ENCODE peak calls at places on chromosomes 7 and 10, in eight cellular contexts. R, N, L, C, E, S, F and M are unnamed samples.

GRCh38 chr10:89565180-89565579 is 29.8 kb upstream of the SLC16A12 start:
- DNase-seq in R (no peak), N (no peak), L (no peak), C (no peak), E (no peak), S (no peak), F (no peak), M (no peak)

GRCh38 chr10:96632974-96633373 is 46.2 kb upstream of the TM9SF3 start:
- DNase-seq in R (no peak), N (no peak), L (no peak), C (no peak), E (no peak), S (no peak), F (no peak), M (no peak)

GRCh38 chr10:42866115-42866995 is 83.8 kb downstream of the BMS1 start:
- DNase-seq in R (peak; percentile 89), N (peak; percentile 67), L (peak; percentile 53), C (peak; percentile 80), E (peak; percentile 71), S (peak; percentile 30), F (peak; percentile 38), M (peak; percentile 50)

GRCh38 chr7:115812796-115813195 is 217.8 kb downstream of the TFEC start:
- DNase-seq in R (no peak), N (no peak), L (no peak), C (no peak), E (no peak), S (no peak), F (no peak), M (no peak)

GRCh38 chr7:77348371-77348813 is 67.8 kb downstream of the GSAP start:
- DNase-seq in R (peak; percentile 42), N (no peak), L (no peak), C (no peak), E (no peak), S (no peak), F (no peak), M (no peak)

GRCh38 chr10:11975795-11976194 is 66.8 kb downstream of the UPF2 start:
- DNase-seq in R (no peak), N (no peak), L (no peak), C (no peak), E (no peak), S (no peak), F (no peak), M (no peak)

GRCh38 chr10:89278034-89278535 is 23.8 kb upstream of the IFIT2 start:
- DNase-seq in R (peak; percentile 46), N (peak; percentile 86), L (no peak), C (no peak), E (no peak), S (peak; percentile 81), F (peak; percentile 77), M (no peak)

GRCh38 chr10:120186506-120186905 is 270.5 kb upstream of the PLPP4 start:
- DNase-seq in R (no peak), N (no peak), L (no peak), C (no peak), E (no peak), S (no peak), F (no peak), M (no peak)

GRCh38 chr7:27235387-27236052 is 7.1 kb upstream of the EVX1 start:
- DNase-seq in R (peak; percentile 53), N (peak; percentile 73), L (no peak), C (peak; percentile 32), E (no peak), S (peak; percentile 13), F (peak; percentile 45), M (no peak)

GRCh38 chr7:55308186-55308929 is 56.8 kb upstream of the LANCL2 start:
- DNase-seq in R (no peak), N (no peak), L (no peak), C (no peak), E (no peak), S (peak; percentile 30), F (no peak), M (no peak)

GRCh38 chr7:74579800-74580685 is 77.5 kb upstream of the GTF2I start:
- DNase-seq in R (no peak), N (peak; percentile 89), L (no peak), C (no peak), E (no peak), S (peak; percentile 94), F (peak; percentile 49), M (no peak)

GRCh38 chr7:29398011-29398410 is 165.6 kb upstream of the PRR15 start:
- DNase-seq in R (no peak), N (no peak), L (no peak), C (no peak), E (no peak), S (no peak), F (no peak), M (no peak)

GRCh38 chr10:83984256-83984640 is 155.1 kb upstream of the GHITM start:
- DNase-seq in R (no peak), N (no peak), L (no peak), C (no peak), E (no peak), S (no peak), F (no peak), M (no peak)

GRCh38 chr7:43877968-43878864 is 8.9 kb upstream of the MRPS24 start:
- DNase-seq in R (peak; percentile 29), N (no peak), L (no peak), C (no peak), E (no peak), S (no peak), F (no peak), M (no peak)

GRCh38 chr7:37893359-37893758 is 23.3 kb downstream of the SFRP4 start:
- DNase-seq in R (no peak), N (no peak), L (no peak), C (no peak), E (no peak), S (no peak), F (no peak), M (no peak)

GRCh38 chr7:158067931-158068482 is 519.6 kb downstream of the PTPRN2 start:
- DNase-seq in R (no peak), N (no peak), L (no peak), C (no peak), E (no peak), S (no peak), F (no peak), M (no peak)

GRCh38 chr10:104589871-104590270 is 51.2 kb upstream of the SORCS3 start:
- DNase-seq in R (no peak), N (peak; percentile 16), L (no peak), C (no peak), E (no peak), S (no peak), F (no peak), M (no peak)

GRCh38 chr10:122126763-122127659 is 138.0 kb downstream of the TACC2 start:
- DNase-seq in R (no peak), N (peak; percentile 80), L (no peak), C (no peak), E (no peak), S (peak; percentile 30), F (peak; percentile 52), M (no peak)

GRCh38 chr7:106117767-106118544 is 5.8 kb upstream of the SYPL1 start:
- DNase-seq in R (no peak), N (no peak), L (no peak), C (no peak), E (no peak), S (no peak), F (no peak), M (no peak)

DNA sequence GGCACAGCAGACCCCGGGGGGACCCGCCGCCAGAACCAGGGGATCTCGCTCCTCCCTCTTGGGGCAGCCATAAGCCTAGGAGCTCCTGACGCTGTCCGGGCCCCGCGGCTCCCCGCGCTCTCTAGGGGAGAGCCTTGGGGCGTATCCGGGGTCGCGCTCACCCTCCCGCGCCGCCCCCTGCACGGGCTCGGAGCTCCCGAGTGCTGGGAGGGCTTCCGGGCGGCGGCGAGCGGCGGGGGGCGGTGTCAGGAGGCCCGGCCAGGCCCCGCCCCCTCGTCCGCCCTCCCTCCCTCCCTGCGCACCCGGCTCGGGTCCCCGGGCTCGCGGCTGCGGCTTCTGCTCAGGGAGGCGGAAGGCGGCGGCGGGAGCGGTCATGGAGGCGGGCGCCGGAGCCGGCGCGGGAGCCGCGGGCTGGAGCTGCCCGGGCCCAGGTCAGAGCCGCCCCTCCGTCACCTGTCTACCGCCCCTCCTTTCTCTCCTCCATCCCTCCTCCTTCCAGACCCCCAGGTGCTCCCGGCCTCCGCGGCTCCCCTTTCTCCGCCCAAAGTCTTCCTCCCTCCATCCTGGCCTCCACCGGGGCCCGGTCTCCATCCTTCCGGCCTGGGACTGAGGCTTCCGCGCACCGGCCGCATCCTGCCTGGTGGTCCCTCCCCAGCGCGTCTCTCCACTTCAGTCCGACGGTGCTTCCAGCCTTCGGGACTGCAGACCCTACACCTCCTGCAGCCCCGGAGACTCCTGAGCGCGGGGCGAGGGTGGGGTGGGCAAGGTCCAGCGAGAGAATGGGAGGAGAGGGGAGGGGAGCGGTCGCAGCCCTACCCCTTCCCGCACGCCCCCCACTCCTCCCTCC is 424 bp upstream of the CCDC136 start:
- DNase-seq in R (peak; percentile 81), N (peak; percentile 41), L (peak; percentile 87), C (peak; percentile 94), E (peak; percentile 83), S (no peak), F (peak; percentile 69), M (peak; percentile 86)
- TF ChIP-seq POLR2A in R (peak; percentile 51), N (no peak), L (no peak), C (peak; percentile 82), E (no peak), S (no peak), F (no peak), M (no peak)

GRCh38 chr7:22445140-22445722 is 54.8 kb downstream of the STEAP1B start:
- DNase-seq in R (peak; percentile 88), N (no peak), L (no peak), C (no peak), E (no peak), S (no peak), F (peak; percentile 56), M (no peak)

GRCh38 chr7:22442187-22442886 is 57.7 kb downstream of the STEAP1B start:
- DNase-seq in R (no peak), N (no peak), L (no peak), C (no peak), E (no peak), S (peak; percentile 93), F (no peak), M (no peak)

GRCh38 chr7:22444181-22444966 is 55.6 kb downstream of the STEAP1B start:
- DNase-seq in R (peak; percentile 39), N (no peak), L (no peak), C (no peak), E (no peak), S (peak; percentile 95), F (peak; percentile 25), M (no peak)

GRCh38 chr7:22442887-22443369 is 57.1 kb downstream of the STEAP1B start:
- DNase-seq in R (no peak), N (no peak), L (no peak), C (no peak), E (no peak), S (no peak), F (no peak), M (no peak)

GRCh38 chr7:22443370-22444180 is 56.4 kb downstream of the STEAP1B start:
- DNase-seq in R (no peak), N (no peak), L (no peak), C (peak; percentile 54), E (no peak), S (peak; percentile 95), F (no peak), M (no peak)
- TF ChIP-seq POLR2A in R (no peak), N (no peak), L (no peak), C (no peak), E (no peak), S (peak; percentile 64), F (no peak), M (no peak)

GRCh38 chr7:130069978-130070899 is at the start of gene KLHDC10:
- DNase-seq in R (peak; percentile 98), N (peak; percentile 99), L (peak; percentile 94), C (peak; percentile 100), E (peak; percentile 93), S (peak; percentile 97), F (peak; percentile 99), M (peak; percentile 98)
- TF ChIP-seq POLR2A in R (peak; percentile 66), N (peak; percentile 50), L (peak; percentile 58), C (peak; percentile 91), E (peak; percentile 39), S (peak; percentile 39), F (no peak), M (peak; percentile 75)

GRCh38 chr10:32445740-32446615 is at the start of gene CCDC7:
- DNase-seq in R (peak; percentile 93), N (peak; percentile 87), L (peak; percentile 65), C (peak; percentile 93), E (peak; percentile 67), S (peak; percentile 62), F (peak; percentile 74), M (peak; percentile 91)
- TF ChIP-seq POLR2A in R (peak; percentile 62), N (peak; percentile 83), L (peak; percentile 98), C (peak; percentile 90), E (peak; percentile 92), S (peak; percentile 89), F (peak; percentile 28), M (peak; percentile 94)